ENCODE peak calls at places on chromosomes 7 and 10, in five cellular contexts. Z is GM23248, X is H1, F is HCT116, Q is astrocyte. S is an unnamed sample. For H3K79me2, the result is how much of the 10 kb centered on the place peaks cover.

GRCh38 chr7:112550468-112551060 is 69.8 kb downstream of the LSMEM1 start:
- DNase-seq in Q (peak), F (peak), X (no peak), Z (peak), S (peak)

GRCh38 chr7:12759112-12759511 is 71.7 kb downstream of the ARL4A start:
- DNase-seq in F (no peak), X (no peak), Q (no peak), Z (peak), S (no peak)

GRCh38 chr10:6195376-6195775 is 7.4 kb upstream of the PFKFB3 start:
- DNase-seq in Q (peak), F (no peak), Z (peak), X (no peak), S (no peak)

GRCh38 chr10:1309237-1309968 is 253.2 kb downstream of the WDR37 start:
- DNase-seq in Z (no peak), F (no peak), X (peak), Q (no peak), S (no peak)

GRCh38 chr10:29482591-29483421 is 152.0 kb downstream of the SVIL start:
- DNase-seq in Q (peak), F (no peak), Z (peak), X (peak), S (no peak)

GRCh38 chr10:62893036-62893435 is 76.9 kb upstream of the EGR2 start:
- DNase-seq in Q (no peak), X (no peak), F (no peak), Z (no peak), S (peak)

GRCh38 chr7:150979706-150980390 is 1.7 kb upstream of the KCNH2 start:
- DNase-seq in F (no peak), Z (no peak), X (no peak), Q (no peak), S (no peak)

GRCh38 chr7:115297651-115298050 is 375.8 kb downstream of the MDFIC start:
- DNase-seq in Q (peak), X (no peak), F (peak), Z (peak), S (peak)

GRCh38 chr7:132063800-132064199 is 507.4 kb upstream of the PODXL start:
- DNase-seq in X (no peak), F (no peak), Q (no peak), Z (no peak), S (no peak)

GRCh38 chr7:41030673-41031072 is 672.2 kb downstream of the INHBA start:
- DNase-seq in F (no peak), Q (peak), X (no peak), Z (no peak), S (peak)

GRCh38 chr10:72379776-72380175 is 25.1 kb upstream of the DNAJB12 start:
- DNase-seq in F (no peak), X (no peak), Z (no peak), Q (peak), S (no peak)

GRCh38 chr7:141441837-141442627 is 109.2 kb upstream of the AGK start:
- DNase-seq in Z (no peak), X (no peak), Q (no peak), F (no peak), S (peak)

GRCh38 chr10:12741255-12741915 is 260.1 kb downstream of the CCDC3 start:
- DNase-seq in Z (no peak), Q (no peak), F (no peak), X (no peak), S (no peak)

GRCh38 chr10:110859206-110859946 is 12.4 kb upstream of the PDCD4 start:
- DNase-seq in Z (peak), X (peak), F (no peak), Q (no peak), S (no peak)

GRCh38 chr7:82264752-82265305 is 178.7 kb downstream of the CACNA2D1 start:
- DNase-seq in X (no peak), F (no peak), Q (no peak), Z (no peak), S (no peak)

GRCh38 chr10:32112055-32112454 is 55.8 kb upstream of the KIF5B start:
- DNase-seq in Q (peak), F (peak), Z (peak), X (no peak), S (peak)

GRCh38 chr10:8051109-8051781 is 3.2 kb upstream of the GATA3 start:
- DNase-seq in F (no peak), X (peak), Z (no peak), Q (no peak), S (peak)

GRCh38 chr10:17479015-17479615 is 24.7 kb upstream of the ST8SIA6 start:
- DNase-seq in Z (peak), Q (peak), F (no peak), X (no peak), S (peak)

GRCh38 chr10:62083868-62084267 is 182.4 kb downstream of the ARID5B start:
- DNase-seq in X (no peak), Z (peak), F (no peak), Q (peak), S (peak)

GRCh38 chr10:17673517-17674051 is 29.6 kb downstream of the STAM start:
- DNase-seq in F (peak), Q (peak), Z (peak), X (no peak), S (peak)

GRCh38 chr7:130365093-130365492 is 15.2 kb upstream of the CPA1 start:
- DNase-seq in Q (peak), F (no peak), X (no peak), Z (no peak), S (no peak)

GRCh38 chr10:90326498-90327267 is 531.2 kb downstream of the HTR7 start:
- DNase-seq in F (no peak), X (no peak), Q (peak), Z (no peak), S (peak)

GRCh38 chr10:72124984-72125383 is 36.6 kb upstream of the SPOCK2 start:
- DNase-seq in F (no peak), X (no peak), Z (peak), Q (peak), S (no peak)

GRCh38 chr10:16780338-16780880 is 36.8 kb downstream of the RSU1 start:
- DNase-seq in Q (no peak), F (no peak), X (no peak), Z (no peak), S (no peak)

GRCh38 chr7:41693150-41693997 is 9.5 kb downstream of the INHBA start:
- DNase-seq in X (no peak), Q (no peak), F (no peak), Z (peak), S (no peak)

GRCh38 chr7:100967292-100967863 is 2.0 kb upstream of the MUC12 start:
- DNase-seq in F (no peak), Q (no peak), Z (peak), X (no peak), S (no peak)

GRCh38 chr10:271201-271600 is 135.9 kb downstream of the ZMYND11 start:
- DNase-seq in Q (no peak), F (no peak), X (no peak), Z (no peak), S (no peak)

GRCh38 chr7:98238076-98238475 is 14.0 kb downstream of the TECPR1 start:
- DNase-seq in F (no peak), X (no peak), Q (no peak), Z (no peak), S (no peak)

GRCh38 chr10:71366710-71367109 is 30.0 kb upstream of the CDH23 start:
- DNase-seq in Q (no peak), X (no peak), Z (peak), F (no peak), S (peak)

GRCh38 chr10:88113232-88113631 is 249.8 kb downstream of the PTEN start:
- DNase-seq in Q (no peak), Z (no peak), X (no peak), F (no peak), S (no peak)

GRCh38 chr10:110388682-110389052 is 83.9 kb upstream of the SMNDC1 start:
- DNase-seq in Z (no peak), F (no peak), X (no peak), Q (no peak), S (no peak)

GRCh38 chr10:28679941-28680752 is 2.8 kb downstream of the BAMBI start:
- DNase-seq in X (no peak), F (no peak), Z (no peak), Q (no peak), S (peak)

GRCh38 chr7:99827040-99827778 is 604 bp upstream of the CYP3A43 start:
- DNase-seq in X (peak), Q (no peak), F (no peak), Z (no peak), S (peak)

GRCh38 chr7:150939052-150939810 is 38.9 kb downstream of the KCNH2 start:
- DNase-seq in X (no peak), Q (no peak), Z (no peak), F (no peak), S (no peak)

GRCh38 chr7:9124320-9124719 is 690.9 kb downstream of the NXPH1 start:
- DNase-seq in F (no peak), X (no peak), Z (no peak), Q (no peak), S (no peak)

GRCh38 chr10:71690094-71690720 is 29.4 kb downstream of the C10orf105 start:
- DNase-seq in X (no peak), F (no peak), Z (no peak), Q (no peak), S (no peak)

DNA sequence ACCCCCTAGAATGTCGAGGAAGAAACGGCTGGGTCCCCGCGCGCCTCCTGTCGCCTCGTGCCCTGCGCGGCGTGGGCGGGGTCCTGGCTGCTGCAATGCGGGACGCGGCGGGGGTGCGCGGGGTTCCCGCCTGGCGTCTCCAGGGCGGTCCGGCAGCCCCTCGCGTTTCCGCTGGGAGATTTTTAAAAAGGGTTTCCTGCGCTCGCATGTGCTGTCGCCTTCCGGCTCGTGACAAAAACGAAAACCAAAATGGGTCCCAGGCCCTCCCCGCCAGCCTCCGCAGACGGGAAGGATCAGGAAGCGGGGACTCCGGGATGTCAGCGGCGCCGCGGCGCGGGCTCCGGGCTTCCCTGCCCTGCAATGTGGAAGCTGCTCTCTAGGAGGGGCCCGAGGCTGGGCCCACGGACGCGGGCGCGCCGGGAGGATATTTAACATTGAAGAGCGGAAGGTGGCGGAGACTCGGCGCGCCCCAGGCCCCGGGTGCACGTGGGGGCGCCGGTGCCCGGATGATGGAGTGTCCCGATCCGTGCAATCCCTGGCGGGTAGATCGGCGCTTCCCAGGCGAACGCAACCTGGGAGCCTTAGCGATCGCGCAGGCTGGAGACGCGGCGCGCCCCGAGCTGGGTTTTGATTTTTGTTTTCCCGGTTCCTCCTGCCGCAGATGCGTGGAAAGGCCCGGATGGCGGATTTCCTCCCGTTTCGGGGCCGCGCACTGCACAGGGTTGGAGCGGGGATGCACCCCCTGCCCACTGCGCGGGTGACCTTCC is 1.0 kb downstream of the PFKP start:
- DNase-seq in F (no peak), Z (peak), X (peak), Q (peak), S (peak)
- H3K79me2 ChIP-seq in F (half or more), Z (under half), X (under half), Q (half or more), S (half or more)

GRCh38 chr7:1924185-1924817 is 254.2 kb downstream of the ELFN1 start:
- DNase-seq in F (no peak), Q (peak), X (no peak), Z (no peak), S (no peak)

GRCh38 chr7:1926908-1927306 is 256.8 kb downstream of the ELFN1 start:
- DNase-seq in F (no peak), Q (no peak), X (no peak), Z (no peak), S (no peak)

GRCh38 chr7:1923409-1924053 is 253.5 kb downstream of the ELFN1 start:
- DNase-seq in Q (no peak), F (no peak), Z (no peak), X (no peak), S (no peak)

GRCh38 chr7:1925973-1926907 is 256.2 kb downstream of the ELFN1 start:
- DNase-seq in F (no peak), Q (no peak), Z (no peak), X (no peak), S (no peak)

GRCh38 chr7:1925349-1925748 is 255.3 kb downstream of the ELFN1 start:
- DNase-seq in F (no peak), Z (no peak), Q (no peak), X (no peak), S (no peak)
- H3K79me2 ChIP-seq in F (under half), Z (under half), Q (under half), X (under half), S (under half)

DNA sequence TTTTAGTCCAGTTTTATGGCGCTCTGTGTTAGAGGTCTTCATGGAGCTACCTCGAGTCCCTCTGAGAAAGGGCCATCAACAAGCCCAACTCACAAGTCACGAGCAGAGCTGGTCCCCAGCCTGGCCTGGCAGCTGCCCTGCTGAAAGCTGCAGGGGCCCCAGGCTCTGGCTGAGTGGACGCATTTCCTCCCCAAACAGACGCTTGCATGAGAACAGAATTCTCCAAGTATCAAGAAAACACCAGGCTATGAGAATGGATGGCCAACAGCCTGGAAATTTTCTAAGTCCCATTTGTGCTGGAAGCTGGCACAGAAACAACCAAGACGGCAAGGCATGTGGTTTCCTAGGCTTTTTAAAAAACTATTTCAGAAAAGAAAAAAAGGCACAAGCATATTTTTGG is 114.8 kb downstream of the FAM53B start:
- DNase-seq in F (no peak), X (no peak), Q (no peak), Z (no peak), S (no peak)
- H3K79me2 ChIP-seq in F (under half), X (under half), Q (under half), Z (under half), S (under half)

DNA sequence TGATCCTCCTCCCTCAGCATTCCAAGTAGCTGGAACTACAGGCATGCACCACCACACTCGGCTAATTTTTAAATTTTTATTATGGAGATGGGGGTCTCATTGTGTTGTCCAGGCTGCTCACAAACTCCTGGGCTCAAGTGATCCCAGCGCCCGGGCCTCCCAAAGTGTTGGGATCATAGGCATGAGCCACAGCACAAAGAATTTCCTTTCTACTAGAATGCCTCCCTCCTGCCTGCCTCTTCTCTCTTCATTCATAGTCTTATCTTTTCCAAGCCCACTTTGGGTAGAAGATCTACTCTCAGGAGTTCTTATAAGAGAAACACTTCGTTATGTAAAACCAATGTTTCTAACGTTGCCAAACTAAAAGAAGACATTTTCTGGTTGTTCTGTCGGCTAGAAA is 144.1 kb downstream of the LRRC4 start:
- DNase-seq in Q (no peak), X (no peak), Z (no peak), F (no peak), S (no peak)
- H3K79me2 ChIP-seq in Q (under half), X (under half), Z (half or more), F (under half), S (under half)

GRCh38 chr10:43453266-43453831 is 16.4 kb downstream of the ZNF487 start:
- DNase-seq in Z (peak), Q (peak), X (no peak), F (no peak), S (no peak)
- H3K79me2 ChIP-seq in Z (under half), Q (under half), X (under half), F (under half), S (under half)

DNA sequence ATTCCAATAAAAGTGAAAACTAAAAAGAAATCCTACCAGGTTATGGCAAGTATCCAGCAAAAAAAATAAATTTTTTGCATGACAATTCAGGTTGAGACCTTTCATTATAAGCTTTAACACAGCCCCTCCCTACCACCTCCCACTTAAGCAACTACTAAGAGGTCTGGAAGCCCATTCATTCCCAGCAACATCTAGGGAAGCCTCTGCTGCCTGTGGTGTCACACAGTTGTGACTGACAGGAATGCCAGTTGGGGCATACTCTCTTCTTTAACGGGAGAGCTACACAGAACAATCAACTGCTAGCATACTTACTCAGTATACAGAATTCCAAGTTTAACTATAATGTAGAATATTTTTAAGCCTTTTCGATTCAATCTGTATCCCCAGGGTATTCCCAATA is 27.8 kb downstream of the ABI1 start:
- DNase-seq in F (no peak), X (no peak), Q (no peak), Z (no peak), S (no peak)
- H3K79me2 ChIP-seq in F (under half), X (half or more), Q (half or more), Z (half or more), S (half or more)

GRCh38 chr10:124614003-124614659 is 130.0 kb downstream of the FAM53B start:
- DNase-seq in F (no peak), X (no peak), Z (no peak), Q (no peak), S (no peak)
- H3K79me2 ChIP-seq in F (under half), X (under half), Z (under half), Q (under half), S (under half)

GRCh38 chr7:116500071-116500853 is 724 bp downstream of the CAV2 start:
- DNase-seq in Z (peak), F (no peak), Q (peak), X (no peak), S (peak)

GRCh38 chr7:116503835-116504234 is 4.3 kb downstream of the CAV2 start:
- DNase-seq in F (no peak), Z (no peak), Q (no peak), X (no peak), S (no peak)

GRCh38 chr7:116505278-116505677 is 5.7 kb downstream of the CAV2 start:
- DNase-seq in Z (no peak), X (no peak), Q (no peak), F (no peak), S (no peak)

GRCh38 chr7:116501425-116502167 is 2.1 kb downstream of the CAV2 start:
- DNase-seq in Z (peak), F (no peak), Q (peak), X (no peak), S (peak)

GRCh38 chr7:116502201-116503096 is 2.9 kb downstream of the CAV2 start:
- DNase-seq in Q (no peak), F (no peak), X (no peak), Z (no peak), S (no peak)
- H3K79me2 ChIP-seq in Q (half or more), F (half or more), X (under half), Z (half or more), S (half or more)

DNA sequence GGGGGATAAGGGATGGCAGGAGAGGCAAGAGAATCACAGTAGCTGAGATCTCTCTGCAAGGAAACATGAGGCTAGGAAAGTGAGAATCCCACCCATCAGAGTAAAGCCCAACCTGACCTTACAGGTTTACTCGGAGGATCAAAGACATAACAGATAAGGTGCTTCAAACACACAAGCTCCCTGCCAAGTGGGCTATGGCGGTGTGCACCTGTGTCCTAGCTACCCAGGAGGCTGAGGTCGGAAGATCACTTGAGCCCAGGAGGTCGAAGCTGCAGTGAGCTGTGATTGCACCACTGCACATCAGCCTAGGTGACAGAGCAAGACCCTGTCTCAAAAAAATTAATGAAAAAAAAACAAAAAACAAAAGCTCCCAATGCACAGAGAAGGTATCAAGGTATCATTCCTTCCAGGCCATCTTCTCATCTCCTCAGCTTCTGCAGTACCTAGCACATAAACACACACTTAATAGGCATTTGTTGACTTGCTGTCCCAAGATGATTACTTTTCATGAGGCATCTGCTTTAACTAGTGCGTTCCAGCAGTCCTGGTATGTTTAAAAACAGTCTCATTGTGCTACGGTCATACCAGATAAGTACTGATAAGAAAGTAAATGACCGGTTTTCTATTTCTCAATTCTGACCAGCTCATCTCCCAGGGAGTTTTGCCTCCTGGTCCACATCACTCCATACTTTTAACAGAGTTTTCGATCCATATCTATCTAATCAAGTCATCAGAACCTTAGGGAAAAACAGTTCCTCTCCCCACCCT is 13.3 kb downstream of the GNA12 start:
- DNase-seq in X (no peak), Q (peak), Z (no peak), F (no peak), S (no peak)
- H3K79me2 ChIP-seq in X (half or more), Q (half or more), Z (half or more), F (half or more), S (half or more)

S was measured in mammary epithelial cell.